ENCODE peak calls at places on chromosome 1, in four cellular contexts. L, Y, P and E are unnamed samples.

GRCh38 chr1:52856026-52856425 is 13.5 kb downstream of the ZYG11A start:
- DNase-seq in P (no peak), Y (no peak), L (no peak), E (no peak)

GRCh38 chr1:162390396-162391185 is 9.1 kb downstream of the C1orf226 start:
- DNase-seq in Y (no peak), P (no peak), L (no peak), E (no peak)

GRCh38 chr1:113615425-113615824 is 143.9 kb downstream of the PHTF1 start:
- DNase-seq in Y (no peak), P (peak; percentile 66), L (no peak), E (peak; percentile 56)

GRCh38 chr1:121516279-121516967 is 331.6 kb downstream of the SRGAP2C start:
- DNase-seq in Y (no peak), L (no peak), P (no peak), E (no peak)

GRCh38 chr1:154423303-154423987 is 18.3 kb downstream of the IL6R start:
- DNase-seq in L (no peak), P (peak; percentile 83), Y (no peak), E (peak; percentile 56)

GRCh38 chr1:109819365-109819764 is 55.6 kb upstream of the EPS8L3 start:
- DNase-seq in L (no peak), Y (no peak), P (no peak), E (no peak)

GRCh38 chr1:38127432-38127831 is 80.8 kb upstream of the POU3F1 start:
- DNase-seq in Y (no peak), L (peak; percentile 12), P (no peak), E (peak; percentile 36)

GRCh38 chr1:21585037-21585436 is 75.8 kb downstream of the ALPL start:
- DNase-seq in Y (no peak), P (peak; percentile 51), L (no peak), E (no peak)

GRCh38 chr1:204380293-204380831 is 20.6 kb upstream of the PLEKHA6 start:
- DNase-seq in P (no peak), Y (no peak), L (no peak), E (no peak)

GRCh38 chr1:87051965-87052364 is 137.5 kb downstream of the HS2ST1 start:
- DNase-seq in L (no peak), Y (no peak), P (no peak), E (no peak)

GRCh38 chr1:244614113-244614836 is 38.7 kb upstream of the DESI2 start:
- DNase-seq in L (peak; percentile 73), P (no peak), Y (no peak), E (no peak)